ENCODE peak calls at places on chromosomes 5 and 9, in four cellular contexts. G is NAMALWA, K is AG08396, F is psoas muscle. E is an unnamed sample.

GRCh38 chr9:114621561-114621960 is 10.5 kb downstream of the TMEM268 start:
- DNase-seq in G (no peak), K (no peak), F (no peak), E (no peak)

GRCh38 chr9:974064-974992 is 2.1 kb upstream of the DMRT3 start:
- DNase-seq in G (no peak), K (no peak), F (no peak), E (no peak)

GRCh38 chr5:153237671-153238332 is 252.7 kb upstream of the GRIA1 start:
- DNase-seq in G (no peak), K (no peak), F (no peak), E (no peak)

GRCh38 chr9:127074561-127075548 is 47.6 kb downstream of the ANGPTL2 start:
- DNase-seq in G (no peak), K (no peak), F (no peak), E (peak)

GRCh38 chr9:108444400-108445358 is 411.1 kb downstream of the ACTL7B start:
- DNase-seq in G (no peak), K (peak), F (no peak), E (peak)

GRCh38 chr5:170312666-170313065 is 15.1 kb upstream of the LCP2 start:
- DNase-seq in G (no peak), K (no peak), F (no peak), E (no peak)

GRCh38 chr9:7338586-7339281 is 460.8 kb downstream of the DMAC1 start:
- DNase-seq in G (no peak), K (no peak), F (no peak), E (no peak)

GRCh38 chr9:93653762-93654161 is 77.4 kb downstream of the PHF2 start:
- DNase-seq in G (no peak), K (no peak), F (peak), E (no peak)

GRCh38 chr5:145350501-145350900 is 484.6 kb downstream of the PRELID2 start:
- DNase-seq in G (no peak), K (no peak), F (no peak), E (no peak)

GRCh38 chr5:119409235-119409815 is 43.0 kb upstream of the HSD17B4 start:
- DNase-seq in G (peak), K (no peak), F (no peak), E (peak)

GRCh38 chr5:83277154-83277553 is 194.4 kb upstream of the VCAN start:
- DNase-seq in G (no peak), K (no peak), F (no peak), E (no peak)

GRCh38 chr9:13281356-13282016 is 2.0 kb upstream of the MPDZ start:
- DNase-seq in G (no peak), K (no peak), F (no peak), E (no peak)

GRCh38 chr5:139578348-139578724 is 17.2 kb downstream of the UBE2D2 start:
- DNase-seq in G (no peak), K (no peak), F (no peak), E (no peak)

GRCh38 chr5:55836191-55836590 is 15.0 kb upstream of the IL31RA start:
- DNase-seq in G (no peak), K (no peak), F (no peak), E (no peak)

GRCh38 chr9:19020886-19021285 is 12.1 kb downstream of the SAXO1 start:
- DNase-seq in G (no peak), K (no peak), F (no peak), E (no peak)

GRCh38 chr5:16918156-16918555 is 17.9 kb downstream of the MYO10 start:
- DNase-seq in G (no peak), K (no peak), F (no peak), E (no peak)

GRCh38 chr5:98770158-98770910 is 3.1 kb upstream of the RGMB start:
- DNase-seq in G (peak), K (no peak), F (peak), E (peak)

GRCh38 chr5:174183701-174184100 is 138.2 kb downstream of the NSG2 start:
- DNase-seq in G (no peak), K (no peak), F (no peak), E (no peak)

GRCh38 chr9:75451045-75451444 is 362.7 kb downstream of the OSTF1 start:
- DNase-seq in G (no peak), K (no peak), F (no peak), E (no peak)

GRCh38 chr5:377326-377981 is 55.9 kb downstream of the AHRR start:
- DNase-seq in G (no peak), K (no peak), F (no peak), E (no peak)

GRCh38 chr5:57735754-57736153 is 253.1 kb upstream of the ACTBL2 start:
- DNase-seq in G (no peak), K (peak), F (no peak), E (no peak)

GRCh38 chr5:164013077-164013670 is 507.8 kb downstream of the MAT2B start:
- DNase-seq in G (peak), K (peak), F (no peak), E (peak)

E was measured in Caco-2.